ENCODE peak calls at places on chromosome 21, in five cellular contexts. D, X, Y, T and H are unnamed samples.

GRCh38 chr21:45817345-45817744 is 164.2 kb upstream of the COL6A1 start:
- DNase-seq in X (no peak), Y (no peak), T (no peak), D (no peak), H (no peak)

GRCh38 chr21:42301371-42302291 is 13.6 kb downstream of the TFF3 start:
- DNase-seq in X (no peak), Y (no peak), D (no peak), T (no peak), H (no peak)

GRCh38 chr21:35059742-35060141 is 10.6 kb upstream of the RUNX1 start:
- DNase-seq in T (peak), D (no peak), Y (no peak), X (no peak), H (no peak)

GRCh38 chr21:42683371-42684108 is 30.1 kb downstream of the PDE9A start:
- DNase-seq in T (no peak), D (no peak), X (no peak), Y (no peak), H (no peak)

GRCh38 chr21:45078877-45079281 is 4.5 kb downstream of the ADARB1 start:
- DNase-seq in Y (no peak), T (peak), D (no peak), X (no peak), H (no peak)

GRCh38 chr21:38300180-38300579 is 43.4 kb downstream of the KCNJ15 start:
- DNase-seq in T (no peak), Y (no peak), D (no peak), X (no peak), H (no peak)

GRCh38 chr21:32270748-32271147 is 8.1 kb downstream of the MIS18A start:
- DNase-seq in Y (no peak), X (no peak), T (no peak), D (no peak), H (no peak)

GRCh38 chr21:34867785-34868184 is 181.3 kb downstream of the RUNX1 start:
- DNase-seq in T (no peak), Y (no peak), X (no peak), D (no peak), H (no peak)

GRCh38 chr21:32687946-32688345 is 39.9 kb downstream of the SYNJ1 start:
- DNase-seq in T (no peak), D (peak), Y (no peak), X (no peak), H (no peak)

GRCh38 chr21:42041246-42041645 is 29.9 kb upstream of the UMODL1 start:
- DNase-seq in X (no peak), Y (no peak), D (no peak), T (no peak), H (no peak)

GRCh38 chr21:16116067-16116466 is 386.3 kb downstream of the USP25 start:
- DNase-seq in X (no peak), Y (no peak), D (no peak), T (peak), H (no peak)

GRCh38 chr21:17612565-17613241 is at the start of gene BTG3:
- DNase-seq in D (peak), X (peak), T (peak), Y (peak), H (peak)

GRCh38 chr21:17461014-17461413 is 51.8 kb upstream of the CXADR start:
- DNase-seq in X (no peak), Y (no peak), T (peak), D (no peak), H (no peak)

GRCh38 chr21:29394051-29394450 is 95.3 kb downstream of the BACH1 start:
- DNase-seq in T (no peak), X (no peak), D (no peak), Y (no peak), H (no peak)

GRCh38 chr21:45306832-45307571 is 19.3 kb upstream of the POFUT2 start:
- DNase-seq in Y (no peak), X (no peak), T (peak), D (no peak), H (no peak)

GRCh38 chr21:42062543-42063022 is 8.5 kb upstream of the UMODL1 start:
- DNase-seq in Y (no peak), T (no peak), D (peak), X (peak), H (peak)

GRCh38 chr21:25461730-25462129 is 145.6 kb downstream of the MRPL39 start:
- DNase-seq in Y (no peak), D (no peak), X (no peak), T (no peak), H (no peak)

GRCh38 chr21:26850116-26850643 is 5.0 kb upstream of the ADAMTS1 start:
- DNase-seq in X (peak), Y (no peak), T (peak), D (peak), H (no peak)

GRCh38 chr21:35195232-35195631 is 146.1 kb upstream of the RUNX1 start:
- DNase-seq in Y (no peak), T (peak), X (no peak), D (no peak), H (no peak)

GRCh38 chr21:28605138-28605537 is 387.5 kb downstream of the LTN1 start:
- DNase-seq in T (no peak), Y (no peak), X (no peak), D (peak), H (no peak)

GRCh38 chr21:33496345-33496744 is 4.8 kb upstream of the DNAJC28 start:
- DNase-seq in T (no peak), Y (no peak), D (peak), X (no peak), H (no peak)

GRCh38 chr21:41786521-41786987 is 19.7 kb upstream of the RIPK4 start:
- DNase-seq in Y (no peak), X (no peak), D (no peak), T (no peak), H (peak)

GRCh38 chr21:28160378-28160777 is 832.3 kb downstream of the LTN1 start:
- DNase-seq in D (no peak), X (no peak), Y (no peak), T (peak), H (no peak)

GRCh38 chr21:32994305-32994704 is 31.4 kb upstream of the OLIG2 start:
- DNase-seq in Y (no peak), X (no peak), T (peak), D (peak), H (no peak)

GRCh38 chr21:16079830-16080229 is 350.0 kb downstream of the USP25 start:
- DNase-seq in Y (no peak), X (no peak), D (no peak), T (peak), H (no peak)

GRCh38 chr21:44434568-44434925 is 20.8 kb upstream of the LRRC3 start:
- DNase-seq in Y (no peak), D (no peak), T (no peak), X (no peak), H (no peak)

GRCh38 chr21:31184462-31184861 is 146.2 kb upstream of the KRTAP19-8 start:
- DNase-seq in X (no peak), T (no peak), D (no peak), Y (no peak), H (no peak)